ENCODE peak calls at places on chromosomes 3 and 15, in five cellular contexts. One of them, this sample, is unnamed.
A peak's percentile ranks its signal among the peaks of the same experiment; 100 is the strongest.

GRCh38 chr3:152398495-152398894 is 129.8 kb downstream of the MBNL1 start:
- DNase-seq in CD8-positive, alpha-beta memory T cell: no peak
- DNase-seq in SJCRH30: no peak
- DNase-seq in OCI-LY7: no peak
- DNase-seq in cardiac muscle cell: peak; percentile 75
- DNase-seq in this sample: no peak

GRCh38 chr3:167785790-167786189 is 50.3 kb downstream of the SERPINI1 start:
- DNase-seq in OCI-LY7: no peak
- DNase-seq in cardiac muscle cell: no peak
- DNase-seq in CD8-positive, alpha-beta memory T cell: no peak
- DNase-seq in SJCRH30: no peak
- DNase-seq in this sample: peak; percentile 17

GRCh38 chr3:24741506-24741905 is 246.9 kb upstream of the THRB start:
- DNase-seq in OCI-LY7: no peak
- DNase-seq in CD8-positive, alpha-beta memory T cell: no peak
- DNase-seq in cardiac muscle cell: no peak
- DNase-seq in SJCRH30: no peak
- DNase-seq in this sample: no peak

GRCh38 chr3:24377218-24377993 is 117.2 kb downstream of the THRB start:
- DNase-seq in SJCRH30: no peak
- DNase-seq in cardiac muscle cell: no peak
- DNase-seq in CD8-positive, alpha-beta memory T cell: no peak
- DNase-seq in OCI-LY7: no peak
- DNase-seq in this sample: no peak

GRCh38 chr15:81160312-81161214 is 26.5 kb downstream of the CFAP161 start:
- DNase-seq in CD8-positive, alpha-beta memory T cell: no peak
- DNase-seq in cardiac muscle cell: no peak
- DNase-seq in SJCRH30: peak; percentile 64
- DNase-seq in OCI-LY7: no peak
- DNase-seq in this sample: no peak

GRCh38 chr3:46876313-46877300 is 914 bp upstream of the PTH1R start:
- DNase-seq in SJCRH30: no peak
- DNase-seq in OCI-LY7: no peak
- DNase-seq in cardiac muscle cell: no peak
- DNase-seq in CD8-positive, alpha-beta memory T cell: no peak
- DNase-seq in this sample: no peak

GRCh38 chr15:29937956-29938355 is 115.7 kb upstream of the TJP1 start:
- DNase-seq in SJCRH30: no peak
- DNase-seq in OCI-LY7: no peak
- DNase-seq in cardiac muscle cell: no peak
- DNase-seq in CD8-positive, alpha-beta memory T cell: no peak
- DNase-seq in this sample: no peak

GRCh38 chr3:48440590-48440958 is 517 bp downstream of the TMA7 start:
- DNase-seq in cardiac muscle cell: peak; percentile 36
- DNase-seq in SJCRH30: peak; percentile 32
- DNase-seq in CD8-positive, alpha-beta memory T cell: peak; percentile 28
- DNase-seq in OCI-LY7: peak; percentile 22
- DNase-seq in this sample: peak; percentile 37

GRCh38 chr15:50182233-50183013 is 427 bp downstream of the SLC27A2 start:
- DNase-seq in OCI-LY7: no peak
- DNase-seq in CD8-positive, alpha-beta memory T cell: peak; percentile 32
- DNase-seq in cardiac muscle cell: peak; percentile 50
- DNase-seq in SJCRH30: no peak
- DNase-seq in this sample: peak; percentile 48

GRCh38 chr15:98800437-98801233 is 152.3 kb downstream of the IGF1R start:
- DNase-seq in OCI-LY7: no peak
- DNase-seq in SJCRH30: peak; percentile 92
- DNase-seq in cardiac muscle cell: peak; percentile 57
- DNase-seq in CD8-positive, alpha-beta memory T cell: no peak
- DNase-seq in this sample: peak; percentile 75

GRCh38 chr3:159263750-159264561 is 462.1 kb downstream of the MFSD1 start:
- DNase-seq in OCI-LY7: peak; percentile 28
- DNase-seq in SJCRH30: peak; percentile 62
- DNase-seq in cardiac muscle cell: peak; percentile 57
- DNase-seq in CD8-positive, alpha-beta memory T cell: no peak
- DNase-seq in this sample: peak; percentile 13

GRCh38 chr15:74318376-74319137 is 48.9 kb downstream of the CYP11A1 start:
- DNase-seq in CD8-positive, alpha-beta memory T cell: no peak
- DNase-seq in OCI-LY7: no peak
- DNase-seq in cardiac muscle cell: no peak
- DNase-seq in SJCRH30: peak; percentile 45
- DNase-seq in this sample: no peak

GRCh38 chr3:158103131-158103955 is 2.9 kb downstream of the SHOX2 start:
- DNase-seq in CD8-positive, alpha-beta memory T cell: no peak
- DNase-seq in OCI-LY7: no peak
- DNase-seq in SJCRH30: no peak
- DNase-seq in cardiac muscle cell: no peak
- DNase-seq in this sample: peak; percentile 68

GRCh38 chr15:77901251-77901881 is 176.1 kb downstream of the TBC1D2B start:
- DNase-seq in cardiac muscle cell: no peak
- DNase-seq in CD8-positive, alpha-beta memory T cell: no peak
- DNase-seq in SJCRH30: no peak
- DNase-seq in OCI-LY7: no peak
- DNase-seq in this sample: no peak

GRCh38 chr3:71064288-71064975 is 519.1 kb downstream of the FOXP1 start:
- DNase-seq in cardiac muscle cell: peak; percentile 78
- DNase-seq in CD8-positive, alpha-beta memory T cell: peak; percentile 77
- DNase-seq in SJCRH30: peak; percentile 59
- DNase-seq in OCI-LY7: peak; percentile 57
- DNase-seq in this sample: peak; percentile 64
- H3K27ac ChIP-seq in cardiac muscle cell: peak overlapping the region; percentile 99
- H3K27ac ChIP-seq in CD8-positive, alpha-beta memory T cell: peak overlapping the region; percentile 82
- H3K27ac ChIP-seq in SJCRH30: peak overlapping the region; percentile 43
- H3K27ac ChIP-seq in OCI-LY7: peak overlapping the region; percentile 48
- H3K27ac ChIP-seq in this sample: peak overlapping the region; percentile 95

GRCh38 chr3:129824926-129825541 is 68.5 kb downstream of the TMCC1 start:
- DNase-seq in OCI-LY7: peak; percentile 78
- DNase-seq in CD8-positive, alpha-beta memory T cell: peak; percentile 45
- DNase-seq in SJCRH30: peak; percentile 76
- DNase-seq in cardiac muscle cell: peak; percentile 54
- DNase-seq in this sample: peak; percentile 79

GRCh38 chr3:129831503-129831902 is 62.0 kb downstream of the TMCC1 start:
- DNase-seq in cardiac muscle cell: no peak
- DNase-seq in OCI-LY7: no peak
- DNase-seq in CD8-positive, alpha-beta memory T cell: no peak
- DNase-seq in SJCRH30: no peak
- DNase-seq in this sample: no peak

GRCh38 chr3:129822679-129823078 is 70.8 kb downstream of the TMCC1 start:
- DNase-seq in OCI-LY7: no peak
- DNase-seq in cardiac muscle cell: no peak
- DNase-seq in SJCRH30: no peak
- DNase-seq in CD8-positive, alpha-beta memory T cell: no peak
- DNase-seq in this sample: no peak

GRCh38 chr3:129829640-129830039 is 63.9 kb downstream of the TMCC1 start:
- DNase-seq in SJCRH30: peak; percentile 78
- DNase-seq in cardiac muscle cell: peak; percentile 68
- DNase-seq in CD8-positive, alpha-beta memory T cell: peak; percentile 8
- DNase-seq in OCI-LY7: peak; percentile 74
- DNase-seq in this sample: peak; percentile 72

GRCh38 chr3:129827765-129828164 is 65.7 kb downstream of the TMCC1 start:
- DNase-seq in SJCRH30: peak; percentile 40
- DNase-seq in CD8-positive, alpha-beta memory T cell: peak; percentile 39
- DNase-seq in cardiac muscle cell: no peak
- DNase-seq in OCI-LY7: peak; percentile 86
- DNase-seq in this sample: no peak
- H3K4me1 ChIP-seq in SJCRH30: peaks cover 24% of the 10 kb centered on the region
- H3K4me1 ChIP-seq in CD8-positive, alpha-beta memory T cell: peaks cover 14% of the 10 kb centered on the region
- H3K4me1 ChIP-seq in cardiac muscle cell: no peaks in the 10 kb centered on the region
- H3K4me1 ChIP-seq in OCI-LY7: peaks cover 65% of the 10 kb centered on the region
- H3K4me1 ChIP-seq in this sample: peaks cover 2% of the 10 kb centered on the region

GRCh38 chr3:75048650-75049049 is 434.2 kb upstream of the CNTN3 start:
- DNase-seq in cardiac muscle cell: no peak
- DNase-seq in OCI-LY7: no peak
- DNase-seq in CD8-positive, alpha-beta memory T cell: no peak
- DNase-seq in SJCRH30: peak; percentile 42
- DNase-seq in this sample: no peak

DNA sequence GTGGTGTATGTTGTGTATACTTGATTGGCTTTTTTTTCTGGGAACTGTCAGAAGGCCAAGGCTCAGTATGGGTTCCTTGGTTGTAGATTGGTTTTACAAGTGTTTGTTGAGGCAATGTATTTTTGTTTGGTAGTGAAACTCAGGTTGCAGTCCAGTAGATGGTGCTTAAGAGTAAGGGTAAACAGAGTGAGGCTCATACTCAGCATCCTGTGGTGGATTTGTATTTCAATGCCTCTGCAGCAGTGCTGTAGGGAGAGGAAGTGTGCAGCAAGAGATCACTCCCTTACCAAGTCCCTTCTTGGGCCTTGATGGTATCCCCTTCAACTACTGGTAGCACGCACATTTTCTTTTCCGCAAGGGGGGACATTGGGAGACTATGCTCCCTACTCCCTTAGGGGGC is 428.5 kb upstream of the CNTN3 start:
- DNase-seq in SJCRH30: no peak
- DNase-seq in OCI-LY7: no peak
- DNase-seq in cardiac muscle cell: no peak
- DNase-seq in CD8-positive, alpha-beta memory T cell: no peak
- DNase-seq in this sample: no peak
- H3K9me3 ChIP-seq in SJCRH30: no peaks in the 10 kb centered on the region
- H3K9me3 ChIP-seq in OCI-LY7: no peaks in the 10 kb centered on the region
- H3K9me3 ChIP-seq in cardiac muscle cell: no peaks in the 10 kb centered on the region
- H3K9me3 ChIP-seq in CD8-positive, alpha-beta memory T cell: peaks cover 3% of the 10 kb centered on the region
- H3K9me3 ChIP-seq in this sample: no peaks in the 10 kb centered on the region

DNA sequence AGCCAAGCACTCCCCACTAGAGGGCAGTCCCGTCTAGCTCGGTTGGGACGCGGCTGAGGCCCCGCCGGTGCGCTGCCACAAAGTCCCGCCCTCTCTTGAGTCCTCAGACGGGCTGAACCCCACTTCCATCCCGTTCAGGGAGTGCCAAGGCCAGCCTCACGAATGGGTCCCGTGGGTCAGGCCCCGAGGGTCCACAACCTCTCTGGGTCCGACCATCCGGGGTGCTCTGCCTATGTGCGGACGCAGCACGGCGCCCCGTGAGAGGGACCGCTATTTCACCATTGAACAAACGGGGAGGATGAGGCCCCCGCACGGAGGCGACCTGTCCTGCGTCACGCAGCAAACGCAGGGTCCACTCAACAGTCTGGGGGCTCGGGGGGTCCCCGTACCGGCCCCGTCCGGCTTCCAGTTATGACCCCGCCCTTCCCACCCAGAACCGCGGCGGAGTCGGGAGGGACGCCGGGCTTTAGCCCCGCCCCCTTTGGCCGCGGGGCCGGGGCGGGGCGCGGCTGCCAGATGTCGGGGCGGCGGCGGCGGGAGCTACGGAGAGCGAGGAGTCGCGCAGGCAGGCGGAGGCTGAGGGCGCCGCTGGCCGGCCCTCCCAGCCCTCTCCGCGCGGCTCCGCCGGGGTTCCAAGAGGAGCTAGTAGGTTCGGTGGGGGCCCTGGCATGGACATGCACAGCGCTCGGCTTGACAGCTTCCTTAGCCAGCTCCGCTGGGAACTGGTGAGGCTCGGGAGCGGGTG is at the start of gene INKA1:
- DNase-seq in SJCRH30: peak; percentile 88
- DNase-seq in cardiac muscle cell: peak; percentile 93
- DNase-seq in CD8-positive, alpha-beta memory T cell: peak; percentile 83
- DNase-seq in OCI-LY7: peak; percentile 93
- DNase-seq in this sample: peak; percentile 91
- H3K27ac ChIP-seq in SJCRH30: no peak within 1 kb of the TSS
- H3K27ac ChIP-seq in cardiac muscle cell: no peak within 1 kb of the TSS
- H3K27ac ChIP-seq in CD8-positive, alpha-beta memory T cell: peak within 1 kb of the TSS; percentile 86
- H3K27ac ChIP-seq in OCI-LY7: peak within 1 kb of the TSS; percentile 96
- H3K27ac ChIP-seq in this sample: peak within 1 kb of the TSS; percentile 69

GRCh38 chr15:64807751-64808222 is 17.7 kb downstream of the PIF1 start:
- DNase-seq in CD8-positive, alpha-beta memory T cell: no peak
- DNase-seq in cardiac muscle cell: no peak
- DNase-seq in OCI-LY7: no peak
- DNase-seq in SJCRH30: no peak
- DNase-seq in this sample: no peak

GRCh38 chr15:64808785-64809453 is 16.5 kb downstream of the PIF1 start:
- DNase-seq in OCI-LY7: no peak
- DNase-seq in CD8-positive, alpha-beta memory T cell: no peak
- DNase-seq in cardiac muscle cell: no peak
- DNase-seq in SJCRH30: no peak
- DNase-seq in this sample: no peak

GRCh38 chr15:64806509-64806908 is 18.9 kb downstream of the PIF1 start:
- DNase-seq in cardiac muscle cell: no peak
- DNase-seq in CD8-positive, alpha-beta memory T cell: no peak
- DNase-seq in OCI-LY7: no peak
- DNase-seq in SJCRH30: no peak
- DNase-seq in this sample: no peak

GRCh38 chr15:64804619-64805018 is 20.8 kb downstream of the PIF1 start:
- DNase-seq in SJCRH30: no peak
- DNase-seq in OCI-LY7: no peak
- DNase-seq in CD8-positive, alpha-beta memory T cell: no peak
- DNase-seq in cardiac muscle cell: no peak
- DNase-seq in this sample: no peak

DNA sequence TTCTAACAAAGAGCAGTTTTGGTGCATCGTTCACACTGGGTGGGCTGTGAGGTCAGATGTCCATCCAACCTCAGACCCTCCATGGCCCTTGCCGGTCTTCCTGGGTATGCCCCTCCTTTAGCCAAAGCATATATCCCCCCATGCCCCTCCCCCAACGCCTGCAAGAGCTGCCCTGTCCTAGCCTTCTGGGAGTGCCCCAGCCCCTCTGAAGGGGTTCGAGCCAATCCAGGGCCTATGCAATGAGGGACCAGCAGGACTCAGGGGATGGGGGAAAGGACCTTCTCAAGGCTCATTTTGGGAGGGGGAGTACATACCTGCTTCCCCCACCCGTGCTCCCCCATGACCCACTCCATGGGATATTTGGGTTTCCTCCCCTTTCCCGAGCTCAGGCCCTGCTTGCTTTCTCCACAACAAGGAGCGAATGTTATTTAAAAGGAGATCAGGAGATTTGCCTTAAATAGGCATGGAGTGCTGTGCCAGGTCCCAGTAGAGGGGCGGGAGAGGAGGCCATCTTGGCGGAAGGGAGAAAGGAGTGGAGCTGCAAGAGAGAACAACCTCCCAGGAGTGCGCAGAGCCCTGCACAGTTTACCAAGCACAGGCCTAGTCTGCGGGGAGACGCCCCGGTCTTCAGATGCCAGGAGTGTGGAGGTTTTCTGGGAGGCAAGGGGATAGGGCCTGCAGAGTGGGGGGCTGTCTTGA is 18.2 kb downstream of the PIF1 start:
- DNase-seq in CD8-positive, alpha-beta memory T cell: no peak
- DNase-seq in OCI-LY7: no peak
- DNase-seq in SJCRH30: no peak
- DNase-seq in cardiac muscle cell: peak; percentile 34
- DNase-seq in this sample: no peak
- H3K4me1 ChIP-seq in CD8-positive, alpha-beta memory T cell: no peaks in the 10 kb centered on the region
- H3K4me1 ChIP-seq in OCI-LY7: no peaks in the 10 kb centered on the region
- H3K4me1 ChIP-seq in SJCRH30: peaks cover 4% of the 10 kb centered on the region
- H3K4me1 ChIP-seq in cardiac muscle cell: peaks cover 47% of the 10 kb centered on the region
- H3K4me1 ChIP-seq in this sample: no peaks in the 10 kb centered on the region